ENCODE peak calls at places on chromosome 21, in six cellular contexts. Y is aorta, C is kidney, H is left ventricle myocardium inferior, B is fibroblast of lung, M is HepG2. X is an unnamed sample.

GRCh38 chr21:15242906-15243305 is 178.1 kb upstream of the NRIP1 start:
- DNase-seq in Y (no peak), C (no peak), H (no peak), B (no peak), M (no peak), X (no peak)

GRCh38 chr21:16087523-16087922 is 357.7 kb downstream of the USP25 start:
- DNase-seq in Y (no peak), C (no peak), H (no peak), B (no peak), M (no peak), X (no peak)

GRCh38 chr21:42724226-42724920 is 71.0 kb downstream of the PDE9A start:
- DNase-seq in Y (no peak), C (peak; percentile 90), H (no peak), B (peak; percentile 95), M (peak; percentile 91), X (peak; percentile 46)

GRCh38 chr21:31416465-31416864 is 72.4 kb upstream of the TIAM1 start:
- DNase-seq in Y (no peak), C (no peak), H (no peak), B (peak; percentile 53), M (no peak), X (no peak)

GRCh38 chr21:31115249-31115648 is 77.0 kb upstream of the KRTAP19-8 start:
- DNase-seq in Y (no peak), C (no peak), H (no peak), B (no peak), M (no peak), X (no peak)

GRCh38 chr21:31218830-31219608 is 125.0 kb downstream of the TIAM1 start:
- DNase-seq in Y (no peak), C (no peak), H (peak; percentile 50), B (peak; percentile 72), M (no peak), X (peak; percentile 51)

GRCh38 chr21:37742532-37742931 is 173.7 kb downstream of the KCNJ6 start:
- DNase-seq in Y (no peak), C (no peak), H (no peak), B (peak; percentile 36), M (no peak), X (no peak)

GRCh38 chr21:37422382-37422781 is 55.8 kb downstream of the DYRK1A start:
- DNase-seq in Y (no peak), C (no peak), H (no peak), B (no peak), M (no peak), X (no peak)

GRCh38 chr21:29645666-29646553 is 293.9 kb downstream of the GRIK1 start:
- DNase-seq in Y (no peak), C (no peak), H (no peak), B (peak; percentile 40), M (no peak), X (no peak)

GRCh38 chr21:41600556-41600955 is 92.6 kb upstream of the TMPRSS2 start:
- DNase-seq in Y (no peak), C (no peak), H (no peak), B (no peak), M (no peak), X (no peak)

GRCh38 chr21:28714795-28715464 is 277.7 kb downstream of the LTN1 start:
- DNase-seq in Y (no peak), C (no peak), H (no peak), B (peak; percentile 89), M (no peak), X (no peak)

GRCh38 chr21:28089599-28090421 is 902.9 kb downstream of the LTN1 start:
- DNase-seq in Y (peak; percentile 44), C (no peak), H (peak; percentile 45), B (no peak), M (no peak), X (no peak)

GRCh38 chr21:30580132-30580531 is 10.1 kb downstream of the KRTAP22-2 start:
- DNase-seq in Y (no peak), C (no peak), H (no peak), B (no peak), M (no peak), X (no peak)

DNA sequence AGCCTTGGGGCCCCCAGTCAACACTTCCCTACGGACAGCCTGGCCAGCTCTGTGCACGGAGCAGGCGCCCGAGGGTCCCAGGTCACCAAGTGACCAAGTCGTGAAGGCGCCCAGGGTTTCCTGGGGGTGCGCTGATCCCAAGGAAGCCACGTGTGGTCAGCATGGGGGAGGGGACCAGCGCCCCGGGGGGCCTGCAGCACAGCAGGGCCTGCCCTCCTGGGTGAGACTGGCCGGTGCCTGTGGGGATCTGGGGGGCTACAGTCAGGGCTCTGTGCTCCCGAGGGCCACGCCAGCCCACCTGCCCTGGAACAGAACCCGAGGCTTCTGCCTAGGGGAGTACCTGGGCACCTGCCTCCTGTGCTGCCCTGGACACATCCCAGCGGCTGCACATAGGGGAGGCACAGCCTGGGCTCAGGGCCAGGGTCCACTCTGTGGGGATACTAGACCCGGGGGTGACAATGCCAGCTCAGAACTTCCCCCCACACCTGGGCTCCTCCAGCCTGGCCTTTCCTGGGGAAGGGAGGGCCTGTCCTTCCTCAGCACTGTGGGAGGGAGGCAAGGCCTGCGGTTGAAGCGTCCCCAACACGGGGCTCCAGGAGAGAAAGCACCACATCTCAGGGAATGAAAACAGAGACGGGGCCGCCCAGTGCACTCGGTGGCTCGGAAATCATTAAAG is 6.2 kb upstream of the POFUT2 start:
- DNase-seq in Y (no peak), C (peak; percentile 86), H (peak; percentile 23), B (no peak), M (no peak), X (no peak)
- H3K27ac ChIP-seq in Y (peak overlapping the region; percentile 77), C (peak overlapping the region; percentile 83), H (peak overlapping the region; percentile 94), B (peak overlapping the region; percentile 100), M (peak overlapping the region; percentile 50), X (no peak overlapping the region)

DNA sequence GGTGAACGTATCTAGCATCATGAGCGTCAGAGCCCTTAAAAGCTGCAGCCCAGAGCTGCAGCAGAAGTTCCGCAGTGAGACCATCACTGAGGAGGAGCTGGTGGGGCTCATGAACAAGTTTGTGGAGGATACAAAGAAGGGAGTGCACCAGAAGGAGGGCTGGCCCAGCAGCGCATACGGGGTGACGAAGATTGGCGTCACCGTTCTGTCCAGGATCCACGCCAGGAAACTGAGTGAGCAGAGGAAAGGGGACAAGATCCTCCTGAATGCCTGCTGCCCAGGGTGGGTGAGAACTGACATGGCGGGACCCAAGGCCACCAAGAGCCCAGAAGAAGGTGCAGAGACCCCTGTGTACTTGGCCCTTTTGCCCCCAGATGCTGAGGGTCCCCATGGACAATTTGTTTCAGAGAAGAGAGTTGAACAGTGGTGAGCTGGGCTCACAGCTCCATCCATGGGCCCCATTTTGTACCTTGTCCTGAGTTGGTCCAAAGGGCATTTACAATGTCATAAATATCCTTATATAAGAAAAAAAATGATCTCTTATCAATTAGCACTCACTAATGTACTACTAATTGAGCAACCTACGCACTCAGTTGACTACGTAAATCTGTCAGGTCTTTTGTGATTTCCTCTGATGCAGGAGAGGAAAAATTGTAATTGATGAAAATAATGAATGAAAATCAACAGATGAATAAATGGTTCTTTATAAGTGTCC is 2.8 kb downstream of the CBR1 start:
- DNase-seq in Y (no peak), C (no peak), H (no peak), B (no peak), M (no peak), X (no peak)
- H3K27ac ChIP-seq in Y (no peak overlapping the region), C (no peak overlapping the region), H (no peak overlapping the region), B (no peak overlapping the region), M (no peak overlapping the region), X (peak overlapping the region; percentile 34)

DNA sequence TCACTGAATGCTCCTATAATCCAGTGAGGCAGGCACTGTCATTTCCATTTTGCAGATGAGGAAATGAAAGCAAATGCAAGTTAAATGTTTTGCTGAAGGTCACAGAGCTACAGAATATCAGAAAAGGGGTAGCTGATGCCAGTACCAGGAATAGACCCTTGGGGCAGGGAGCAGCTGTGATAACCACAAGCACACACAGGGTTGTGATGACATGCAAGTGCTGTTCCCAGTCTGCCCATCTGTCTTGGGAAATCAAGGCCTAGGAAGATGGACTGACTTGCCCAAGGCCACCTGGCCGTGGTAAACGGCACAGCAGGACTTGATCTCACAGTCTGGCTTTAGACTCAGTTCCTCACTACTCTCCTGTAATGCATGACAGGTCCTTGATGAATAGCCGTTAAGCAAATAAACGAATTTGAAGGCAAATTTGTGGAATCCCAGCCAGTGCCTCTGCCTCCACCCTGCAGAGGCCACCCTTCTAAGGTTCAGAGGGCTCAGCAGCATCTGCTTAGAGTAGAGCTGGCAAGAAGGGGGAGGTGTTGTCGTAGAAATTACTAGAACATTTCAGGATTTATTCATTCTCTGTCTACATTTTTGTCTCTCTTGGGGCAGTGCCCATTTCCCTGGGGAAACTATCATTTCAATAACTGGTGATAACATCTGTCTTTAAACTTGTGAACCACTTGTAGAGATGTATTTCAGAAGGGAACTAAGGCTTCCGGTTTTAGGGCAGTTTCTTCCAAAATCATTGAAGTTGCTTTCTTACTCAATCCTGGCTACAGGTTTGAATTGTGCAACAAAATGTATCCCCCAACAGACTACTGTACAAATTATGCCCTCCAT is 53.2 kb upstream of the MRPS6 start:
- DNase-seq in Y (no peak), C (no peak), H (no peak), B (peak; percentile 58), M (peak; percentile 19), X (no peak)
- H3K27ac ChIP-seq in Y (no peak overlapping the region), C (no peak overlapping the region), H (no peak overlapping the region), B (no peak overlapping the region), M (no peak overlapping the region), X (no peak overlapping the region)

GRCh38 chr21:44051462-44051941 is 39.4 kb downstream of the TRAPPC10 start:
- DNase-seq in Y (peak; percentile 43), C (peak; percentile 84), H (peak; percentile 52), B (peak; percentile 44), M (no peak), X (no peak)

GRCh38 chr21:44052830-44053226 is 40.7 kb downstream of the TRAPPC10 start:
- DNase-seq in Y (peak; percentile 16), C (no peak), H (no peak), B (no peak), M (no peak), X (no peak)

GRCh38 chr21:44050276-44050675 is 38.2 kb downstream of the TRAPPC10 start:
- DNase-seq in Y (peak; percentile 16), C (no peak), H (no peak), B (no peak), M (no peak), X (no peak)

GRCh38 chr21:44053567-44053966 is 41.5 kb downstream of the TRAPPC10 start:
- DNase-seq in Y (peak; percentile 12), C (no peak), H (no peak), B (no peak), M (no peak), X (no peak)

GRCh38 chr21:44052071-44052829 is 40.1 kb downstream of the TRAPPC10 start:
- DNase-seq in Y (peak; percentile 23), C (no peak), H (no peak), B (no peak), M (no peak), X (no peak)
- H3K27ac ChIP-seq in Y (no peak overlapping the region), C (peak overlapping the region; percentile 66), H (peak overlapping the region; percentile 75), B (peak overlapping the region; percentile 78), M (no peak overlapping the region), X (peak overlapping the region; percentile 2)

GRCh38 chr21:26781331-26781730 is 63.9 kb downstream of the ADAMTS1 start:
- DNase-seq in Y (no peak), C (no peak), H (no peak), B (no peak), M (no peak), X (no peak)
- H3K27ac ChIP-seq in Y (peak overlapping the region; percentile 76), C (no peak overlapping the region), H (peak overlapping the region; percentile 73), B (no peak overlapping the region), M (no peak overlapping the region), X (no peak overlapping the region)

GRCh38 chr21:43937898-43938309 is 72.9 kb downstream of the AGPAT3 start:
- DNase-seq in Y (no peak), C (no peak), H (no peak), B (no peak), M (no peak), X (no peak)
- H3K27ac ChIP-seq in Y (no peak overlapping the region), C (no peak overlapping the region), H (peak overlapping the region; percentile 70), B (no peak overlapping the region), M (peak overlapping the region; percentile 75), X (peak overlapping the region; percentile 15)

X was measured in RWPE1.